ENCODE peak calls at places on chromosome 14, in six cellular contexts. One of them, this sample, is unnamed.
A peak's percentile ranks its signal among the peaks of the same experiment; 100 is the strongest.

GRCh38 chr14:71460091-71460490 is 472.1 kb upstream of the RGS6 start:
- DNase-seq in brain microvascular endothelial cell: no peak
- DNase-seq in NCI-H146: no peak
- DNase-seq in ELF-1: no peak
- DNase-seq in heart left ventricle: no peak
- DNase-seq in fibroblast of the conjunctiva: no peak
- DNase-seq in this sample: no peak

GRCh38 chr14:60357551-60357930 is 108.5 kb downstream of the PPM1A start:
- DNase-seq in NCI-H146: peak; percentile 16
- DNase-seq in brain microvascular endothelial cell: no peak
- DNase-seq in heart left ventricle: no peak
- DNase-seq in fibroblast of the conjunctiva: no peak
- DNase-seq in ELF-1: no peak
- DNase-seq in this sample: no peak

GRCh38 chr14:38731962-38732361 is 371.1 kb downstream of the SEC23A start:
- DNase-seq in ELF-1: no peak
- DNase-seq in heart left ventricle: no peak
- DNase-seq in NCI-H146: no peak
- DNase-seq in fibroblast of the conjunctiva: no peak
- DNase-seq in brain microvascular endothelial cell: no peak
- DNase-seq in this sample: no peak

GRCh38 chr14:52299692-52300278 is 14.3 kb upstream of the PTGER2 start:
- DNase-seq in NCI-H146: peak; percentile 34
- DNase-seq in heart left ventricle: no peak
- DNase-seq in brain microvascular endothelial cell: peak; percentile 49
- DNase-seq in ELF-1: peak; percentile 6
- DNase-seq in fibroblast of the conjunctiva: peak; percentile 37
- DNase-seq in this sample: peak; percentile 60

GRCh38 chr14:36604757-36605505 is 22.5 kb upstream of the NKX2-8 start:
- DNase-seq in ELF-1: peak; percentile 69
- DNase-seq in brain microvascular endothelial cell: peak; percentile 63
- DNase-seq in fibroblast of the conjunctiva: peak; percentile 52
- DNase-seq in heart left ventricle: no peak
- DNase-seq in NCI-H146: peak; percentile 51
- DNase-seq in this sample: peak; percentile 90

GRCh38 chr14:47392351-47392750 is 283.1 kb downstream of the MDGA2 start:
- DNase-seq in heart left ventricle: no peak
- DNase-seq in ELF-1: no peak
- DNase-seq in brain microvascular endothelial cell: peak; percentile 56
- DNase-seq in fibroblast of the conjunctiva: no peak
- DNase-seq in NCI-H146: no peak
- DNase-seq in this sample: no peak

GRCh38 chr14:92386165-92386564 is 63.2 kb downstream of the SLC24A4 start:
- DNase-seq in heart left ventricle: no peak
- DNase-seq in ELF-1: no peak
- DNase-seq in NCI-H146: no peak
- DNase-seq in brain microvascular endothelial cell: no peak
- DNase-seq in fibroblast of the conjunctiva: no peak
- DNase-seq in this sample: no peak

GRCh38 chr14:20365928-20366327 is 22.5 kb downstream of the PARP2 start:
- DNase-seq in ELF-1: no peak
- DNase-seq in fibroblast of the conjunctiva: no peak
- DNase-seq in brain microvascular endothelial cell: no peak
- DNase-seq in heart left ventricle: no peak
- DNase-seq in NCI-H146: no peak
- DNase-seq in this sample: no peak

GRCh38 chr14:105273062-105273461 is 24.7 kb downstream of the BTBD6 start:
- DNase-seq in ELF-1: peak; percentile 38
- DNase-seq in fibroblast of the conjunctiva: no peak
- DNase-seq in brain microvascular endothelial cell: no peak
- DNase-seq in NCI-H146: no peak
- DNase-seq in heart left ventricle: no peak
- DNase-seq in this sample: no peak

GRCh38 chr14:34137001-34137400 is 186.1 kb upstream of the EGLN3 start:
- DNase-seq in ELF-1: peak; percentile 58
- DNase-seq in brain microvascular endothelial cell: no peak
- DNase-seq in heart left ventricle: no peak
- DNase-seq in NCI-H146: no peak
- DNase-seq in fibroblast of the conjunctiva: no peak
- DNase-seq in this sample: no peak

GRCh38 chr14:99807413-99808132 is 14.4 kb downstream of the EML1 start:
- DNase-seq in fibroblast of the conjunctiva: no peak
- DNase-seq in ELF-1: peak; percentile 61
- DNase-seq in brain microvascular endothelial cell: no peak
- DNase-seq in heart left ventricle: no peak
- DNase-seq in NCI-H146: no peak
- DNase-seq in this sample: no peak

GRCh38 chr14:92701826-92702225 is 46.6 kb downstream of the LGMN start:
- DNase-seq in fibroblast of the conjunctiva: no peak
- DNase-seq in heart left ventricle: no peak
- DNase-seq in ELF-1: no peak
- DNase-seq in brain microvascular endothelial cell: no peak
- DNase-seq in NCI-H146: no peak
- DNase-seq in this sample: no peak

GRCh38 chr14:69039287-69039628 is 60.2 kb upstream of the ACTN1 start:
- DNase-seq in brain microvascular endothelial cell: peak; percentile 66
- DNase-seq in ELF-1: no peak
- DNase-seq in heart left ventricle: no peak
- DNase-seq in fibroblast of the conjunctiva: no peak
- DNase-seq in NCI-H146: no peak
- DNase-seq in this sample: peak; percentile 75

GRCh38 chr14:80047761-80048160 is 163.5 kb downstream of the DIO2 start:
- DNase-seq in NCI-H146: no peak
- DNase-seq in ELF-1: no peak
- DNase-seq in brain microvascular endothelial cell: peak; percentile 5
- DNase-seq in fibroblast of the conjunctiva: no peak
- DNase-seq in heart left ventricle: no peak
- DNase-seq in this sample: peak; percentile 9

GRCh38 chr14:63897706-63898105 is 44.9 kb downstream of the SYNE2 start:
- DNase-seq in brain microvascular endothelial cell: no peak
- DNase-seq in fibroblast of the conjunctiva: no peak
- DNase-seq in NCI-H146: no peak
- DNase-seq in heart left ventricle: no peak
- DNase-seq in ELF-1: no peak
- DNase-seq in this sample: no peak

GRCh38 chr14:22596354-22596879 is 1.7 kb upstream of the ABHD4 start:
- DNase-seq in fibroblast of the conjunctiva: no peak
- DNase-seq in NCI-H146: no peak
- DNase-seq in heart left ventricle: no peak
- DNase-seq in brain microvascular endothelial cell: no peak
- DNase-seq in ELF-1: no peak
- DNase-seq in this sample: no peak

GRCh38 chr14:32372154-32372553 is 43.1 kb downstream of the AKAP6 start:
- DNase-seq in brain microvascular endothelial cell: peak; percentile 81
- DNase-seq in heart left ventricle: no peak
- DNase-seq in ELF-1: no peak
- DNase-seq in fibroblast of the conjunctiva: peak; percentile 87
- DNase-seq in NCI-H146: no peak
- DNase-seq in this sample: peak; percentile 59

GRCh38 chr14:54642950-54643695 is 76.2 kb downstream of the SAMD4A start:
- DNase-seq in fibroblast of the conjunctiva: no peak
- DNase-seq in ELF-1: peak; percentile 52
- DNase-seq in heart left ventricle: no peak
- DNase-seq in NCI-H146: no peak
- DNase-seq in brain microvascular endothelial cell: no peak
- DNase-seq in this sample: peak; percentile 24

GRCh38 chr14:106378191-106378590 is 851.8 kb downstream of the TMEM121 start:
- DNase-seq in fibroblast of the conjunctiva: no peak
- DNase-seq in heart left ventricle: no peak
- DNase-seq in brain microvascular endothelial cell: no peak
- DNase-seq in NCI-H146: no peak
- DNase-seq in ELF-1: no peak
- DNase-seq in this sample: peak; percentile 6

GRCh38 chr14:94394594-94395305 is 6.3 kb upstream of the SERPINA1 start:
- DNase-seq in heart left ventricle: peak; percentile 46
- DNase-seq in ELF-1: no peak
- DNase-seq in fibroblast of the conjunctiva: peak; percentile 68
- DNase-seq in brain microvascular endothelial cell: peak; percentile 14
- DNase-seq in NCI-H146: no peak
- DNase-seq in this sample: peak; percentile 88

GRCh38 chr14:21264025-21264801 is 5.0 kb downstream of the HNRNPC start:
- DNase-seq in NCI-H146: no peak
- DNase-seq in fibroblast of the conjunctiva: peak; percentile 60
- DNase-seq in ELF-1: no peak
- DNase-seq in heart left ventricle: no peak
- DNase-seq in brain microvascular endothelial cell: no peak
- DNase-seq in this sample: peak; percentile 72

GRCh38 chr14:68807148-68807600 is 14.3 kb upstream of the ZFP36L1 start:
- DNase-seq in ELF-1: peak; percentile 37
- DNase-seq in heart left ventricle: peak; percentile 73
- DNase-seq in NCI-H146: no peak
- DNase-seq in fibroblast of the conjunctiva: no peak
- DNase-seq in brain microvascular endothelial cell: no peak
- DNase-seq in this sample: peak; percentile 65

GRCh38 chr14:79090781-79091180 is 920.6 kb downstream of the NRXN3 start:
- DNase-seq in fibroblast of the conjunctiva: no peak
- DNase-seq in ELF-1: no peak
- DNase-seq in brain microvascular endothelial cell: no peak
- DNase-seq in heart left ventricle: no peak
- DNase-seq in NCI-H146: no peak
- DNase-seq in this sample: no peak

GRCh38 chr14:23162800-23163199 is 20.7 kb downstream of the SLC7A8 start:
- DNase-seq in NCI-H146: no peak
- DNase-seq in ELF-1: no peak
- DNase-seq in heart left ventricle: no peak
- DNase-seq in fibroblast of the conjunctiva: no peak
- DNase-seq in brain microvascular endothelial cell: no peak
- DNase-seq in this sample: no peak

GRCh38 chr14:69685217-69685616 is 73.8 kb downstream of the SUSD6 start:
- DNase-seq in heart left ventricle: no peak
- DNase-seq in NCI-H146: no peak
- DNase-seq in ELF-1: no peak
- DNase-seq in fibroblast of the conjunctiva: no peak
- DNase-seq in brain microvascular endothelial cell: no peak
- DNase-seq in this sample: peak; percentile 93

GRCh38 chr14:56061051-56061450 is 57.2 kb upstream of the PELI2 start:
- DNase-seq in ELF-1: no peak
- DNase-seq in brain microvascular endothelial cell: no peak
- DNase-seq in heart left ventricle: no peak
- DNase-seq in fibroblast of the conjunctiva: no peak
- DNase-seq in NCI-H146: no peak
- DNase-seq in this sample: peak; percentile 16

GRCh38 chr14:45252356-45253069 is 489 bp downstream of the MIS18BP1 start:
- DNase-seq in fibroblast of the conjunctiva: no peak
- DNase-seq in heart left ventricle: no peak
- DNase-seq in brain microvascular endothelial cell: no peak
- DNase-seq in ELF-1: peak; percentile 13
- DNase-seq in NCI-H146: no peak
- DNase-seq in this sample: peak; percentile 47

GRCh38 chr14:94977016-94977415 is 180.3 kb downstream of the DICER1 start:
- DNase-seq in ELF-1: no peak
- DNase-seq in brain microvascular endothelial cell: no peak
- DNase-seq in fibroblast of the conjunctiva: no peak
- DNase-seq in heart left ventricle: no peak
- DNase-seq in NCI-H146: no peak
- DNase-seq in this sample: peak; percentile 23

GRCh38 chr14:78162202-78162601 is 8.0 kb upstream of the NRXN3 start:
- DNase-seq in NCI-H146: no peak
- DNase-seq in heart left ventricle: no peak
- DNase-seq in brain microvascular endothelial cell: no peak
- DNase-seq in fibroblast of the conjunctiva: no peak
- DNase-seq in ELF-1: no peak
- DNase-seq in this sample: no peak

GRCh38 chr14:94536836-94537235 is 24.4 kb upstream of the SERPINA4 start:
- DNase-seq in heart left ventricle: no peak
- DNase-seq in NCI-H146: no peak
- DNase-seq in fibroblast of the conjunctiva: no peak
- DNase-seq in brain microvascular endothelial cell: peak; percentile 35
- DNase-seq in ELF-1: no peak
- DNase-seq in this sample: peak; percentile 58

GRCh38 chr14:78173266-78174001 is 3.3 kb downstream of the NRXN3 start:
- DNase-seq in fibroblast of the conjunctiva: no peak
- DNase-seq in brain microvascular endothelial cell: no peak
- DNase-seq in ELF-1: no peak
- DNase-seq in heart left ventricle: no peak
- DNase-seq in NCI-H146: no peak
- DNase-seq in this sample: no peak

GRCh38 chr14:76682367-76682766 is 78.9 kb upstream of the VASH1 start:
- DNase-seq in heart left ventricle: no peak
- DNase-seq in NCI-H146: no peak
- DNase-seq in ELF-1: no peak
- DNase-seq in fibroblast of the conjunctiva: no peak
- DNase-seq in brain microvascular endothelial cell: no peak
- DNase-seq in this sample: no peak

GRCh38 chr14:50813544-50813863 is 17.5 kb downstream of the NIN start:
- DNase-seq in heart left ventricle: no peak
- DNase-seq in NCI-H146: no peak
- DNase-seq in brain microvascular endothelial cell: no peak
- DNase-seq in fibroblast of the conjunctiva: no peak
- DNase-seq in ELF-1: no peak
- DNase-seq in this sample: no peak

GRCh38 chr14:101449114-101449513 is 112.2 kb upstream of the DIO3 start:
- DNase-seq in heart left ventricle: no peak
- DNase-seq in NCI-H146: no peak
- DNase-seq in brain microvascular endothelial cell: no peak
- DNase-seq in fibroblast of the conjunctiva: no peak
- DNase-seq in ELF-1: no peak
- DNase-seq in this sample: no peak

This sample was measured in MCF 10A.